ENCODE peak calls at places on chromosomes 6 and 20, in six cellular contexts. One of them, this sample, is unnamed.
A peak's percentile ranks its signal among the peaks of the same experiment; 100 is the strongest.

GRCh38 chr20:45347936-45348809 is at the start of gene SDC4:
- DNase-seq in SJSA1: peak; percentile 75
- DNase-seq in smooth muscle cell of the brain vasculature: no peak
- DNase-seq in nephron progenitor cell: peak; percentile 71
- DNase-seq in heart left ventricle: peak; percentile 79
- DNase-seq in SK-MEL-5: peak; percentile 43
- DNase-seq in this sample: no peak

GRCh38 chr6:150373260-150373701 is 4.5 kb downstream of the IYD start:
- DNase-seq in SJSA1: no peak
- DNase-seq in smooth muscle cell of the brain vasculature: no peak
- DNase-seq in nephron progenitor cell: no peak
- DNase-seq in heart left ventricle: peak; percentile 39
- DNase-seq in SK-MEL-5: no peak
- DNase-seq in this sample: no peak

GRCh38 chr20:25042531-25043498 is 15.1 kb downstream of the ACSS1 start:
- DNase-seq in SJSA1: no peak
- DNase-seq in smooth muscle cell of the brain vasculature: no peak
- DNase-seq in nephron progenitor cell: no peak
- DNase-seq in heart left ventricle: peak; percentile 88
- DNase-seq in SK-MEL-5: no peak
- DNase-seq in this sample: no peak

GRCh38 chr6:148559848-148560433 is 186.9 kb upstream of the UST start:
- DNase-seq in SJSA1: peak; percentile 66
- DNase-seq in smooth muscle cell of the brain vasculature: no peak
- DNase-seq in nephron progenitor cell: peak; percentile 91
- DNase-seq in heart left ventricle: peak; percentile 71
- DNase-seq in SK-MEL-5: peak; percentile 53
- DNase-seq in this sample: no peak

GRCh38 chr6:104653786-104654185 is 205.9 kb downstream of the HACE1 start:
- DNase-seq in SJSA1: no peak
- DNase-seq in smooth muscle cell of the brain vasculature: no peak
- DNase-seq in nephron progenitor cell: no peak
- DNase-seq in heart left ventricle: no peak
- DNase-seq in SK-MEL-5: no peak
- DNase-seq in this sample: no peak

GRCh38 chr20:1275919-1276318 is 9.8 kb downstream of the SNPH start:
- DNase-seq in SJSA1: no peak
- DNase-seq in smooth muscle cell of the brain vasculature: no peak
- DNase-seq in nephron progenitor cell: no peak
- DNase-seq in heart left ventricle: no peak
- DNase-seq in SK-MEL-5: no peak
- DNase-seq in this sample: no peak

GRCh38 chr6:37535701-37536461 is 36.2 kb upstream of the CCDC167 start:
- DNase-seq in SJSA1: no peak
- DNase-seq in smooth muscle cell of the brain vasculature: no peak
- DNase-seq in nephron progenitor cell: peak; percentile 60
- DNase-seq in heart left ventricle: no peak
- DNase-seq in SK-MEL-5: no peak
- DNase-seq in this sample: no peak

GRCh38 chr20:5190444-5190843 is 63.6 kb downstream of the CDS2 start:
- DNase-seq in SJSA1: no peak
- DNase-seq in smooth muscle cell of the brain vasculature: no peak
- DNase-seq in nephron progenitor cell: no peak
- DNase-seq in heart left ventricle: no peak
- DNase-seq in SK-MEL-5: no peak
- DNase-seq in this sample: no peak